ENCODE peak calls at places on chromosomes 16 and 17, in four cellular contexts. One of them, this sample, is unnamed.

GRCh38 chr17:10192500-10192899 is 5.9 kb downstream of the GAS7 start:
- DNase-seq in CD8-positive, alpha-beta T cell: no peak
- DNase-seq in sigmoid colon: no peak
- DNase-seq in lower lobe of right lung: no peak
- DNase-seq in this sample: no peak

GRCh38 chr16:30372037-30372712 is 1.9 kb upstream of the TBC1D10B start:
- DNase-seq in sigmoid colon: no peak
- DNase-seq in CD8-positive, alpha-beta T cell: no peak
- DNase-seq in lower lobe of right lung: no peak
- DNase-seq in this sample: no peak

GRCh38 chr16:11014159-11014558 is 69.8 kb downstream of the CLEC16A start:
- DNase-seq in CD8-positive, alpha-beta T cell: no peak
- DNase-seq in lower lobe of right lung: no peak
- DNase-seq in sigmoid colon: no peak
- DNase-seq in this sample: no peak

GRCh38 chr16:60013076-60013475 is 1279.0 kb upstream of the GOT2 start:
- DNase-seq in sigmoid colon: peak
- DNase-seq in CD8-positive, alpha-beta T cell: no peak
- DNase-seq in lower lobe of right lung: no peak
- DNase-seq in this sample: no peak

GRCh38 chr17:28331891-28332420 is 3.3 kb downstream of the IFT20 start:
- DNase-seq in sigmoid colon: peak
- DNase-seq in lower lobe of right lung: no peak
- DNase-seq in CD8-positive, alpha-beta T cell: no peak
- DNase-seq in this sample: no peak

GRCh38 chr16:74627506-74628220 is 20.7 kb upstream of the GLG1 start:
- DNase-seq in sigmoid colon: no peak
- DNase-seq in CD8-positive, alpha-beta T cell: no peak
- DNase-seq in lower lobe of right lung: no peak
- DNase-seq in this sample: no peak

GRCh38 chr16:81731636-81732035 is 47.5 kb upstream of the PLCG2 start:
- DNase-seq in CD8-positive, alpha-beta T cell: no peak
- DNase-seq in sigmoid colon: no peak
- DNase-seq in lower lobe of right lung: no peak
- DNase-seq in this sample: no peak

GRCh38 chr17:62671553-62671952 is 44.1 kb downstream of the MRC2 start:
- DNase-seq in lower lobe of right lung: peak
- DNase-seq in sigmoid colon: peak
- DNase-seq in CD8-positive, alpha-beta T cell: no peak
- DNase-seq in this sample: no peak

GRCh38 chr17:16989230-16989952 is 17.5 kb upstream of the TNFRSF13B start:
- DNase-seq in lower lobe of right lung: no peak
- DNase-seq in CD8-positive, alpha-beta T cell: peak
- DNase-seq in sigmoid colon: peak
- DNase-seq in this sample: no peak

DNA sequence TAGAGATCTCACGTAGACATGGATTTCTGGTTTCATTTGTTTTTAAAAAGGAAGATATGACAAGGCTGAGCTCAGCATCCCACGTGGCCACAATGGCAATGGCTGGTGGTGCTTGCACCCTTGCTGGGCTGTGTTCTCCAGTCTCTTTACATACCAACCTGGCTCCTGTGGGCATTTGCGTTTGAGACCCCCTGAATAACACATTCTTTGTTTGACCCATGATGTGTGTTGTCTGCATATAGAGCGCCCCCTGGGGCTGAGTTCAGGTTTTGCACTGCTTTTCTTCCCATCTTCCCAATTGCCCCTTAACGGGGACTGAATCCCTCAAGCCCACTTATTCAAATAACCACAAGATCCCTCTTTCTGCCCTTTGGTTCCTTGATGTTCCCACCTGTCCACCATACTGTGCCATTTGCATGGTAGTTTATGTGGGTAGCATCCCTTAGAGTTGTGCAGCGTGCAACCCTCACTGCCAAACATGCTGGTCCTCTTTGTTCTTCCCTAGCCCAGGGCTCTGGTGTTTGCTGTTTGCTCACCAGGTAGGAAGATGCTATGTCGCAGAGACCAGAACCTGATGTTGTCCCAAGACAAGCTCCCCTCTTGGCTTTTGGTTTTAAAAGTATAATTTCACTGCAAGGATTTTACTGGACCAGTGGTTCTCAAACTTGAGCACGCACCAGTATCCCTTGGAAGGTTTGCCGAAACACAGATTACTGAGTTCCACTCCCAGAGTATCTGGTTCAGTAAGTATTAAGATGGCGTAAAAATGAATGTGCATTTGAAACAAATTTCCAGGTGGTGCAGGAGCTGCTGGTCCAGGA is 38.5 kb upstream of the NKD1 start:
- DNase-seq in lower lobe of right lung: no peak
- DNase-seq in CD8-positive, alpha-beta T cell: peak
- DNase-seq in sigmoid colon: no peak
- DNase-seq in this sample: no peak
- TF ChIP-seq CTCF in lower lobe of right lung: peak
- TF ChIP-seq CTCF in CD8-positive, alpha-beta T cell: peak
- TF ChIP-seq CTCF in sigmoid colon: no peak
- TF ChIP-seq CTCF in this sample: peak

GRCh38 chr16:50676684-50677225 is 4.4 kb downstream of the SNX20 start:
- DNase-seq in lower lobe of right lung: peak
- DNase-seq in CD8-positive, alpha-beta T cell: no peak
- DNase-seq in sigmoid colon: no peak
- DNase-seq in this sample: no peak
- TF ChIP-seq CTCF in lower lobe of right lung: no peak
- TF ChIP-seq CTCF in CD8-positive, alpha-beta T cell: no peak
- TF ChIP-seq CTCF in sigmoid colon: no peak
- TF ChIP-seq CTCF in this sample: no peak

DNA sequence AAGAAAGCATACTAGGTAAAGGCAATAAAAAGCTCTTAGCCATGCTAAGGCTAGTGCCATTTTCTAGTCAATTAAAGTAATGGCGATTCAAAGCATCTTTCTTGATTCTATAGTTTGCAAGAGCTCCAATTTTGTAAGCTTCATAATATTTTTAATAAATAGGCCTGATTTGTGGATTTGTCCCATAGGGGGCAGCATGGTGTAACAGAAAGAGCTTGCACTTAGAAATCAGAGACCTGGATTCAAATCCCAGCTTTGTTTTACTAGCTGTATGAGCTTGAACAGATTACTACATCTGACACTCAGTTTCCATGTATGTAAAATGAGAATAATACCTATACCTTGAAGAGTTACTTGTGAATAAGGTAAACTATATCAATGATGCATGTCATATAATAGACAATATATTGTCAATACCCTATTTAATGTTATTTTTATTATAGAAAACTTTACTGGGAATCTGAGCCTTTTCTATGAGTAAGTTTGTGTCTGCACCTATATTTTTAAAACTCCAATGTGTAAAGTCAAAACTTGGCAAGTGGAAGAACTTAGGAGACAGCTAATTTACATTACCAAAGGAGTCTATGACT is 93.6 kb upstream of the NOG start:
- DNase-seq in sigmoid colon: no peak
- DNase-seq in CD8-positive, alpha-beta T cell: peak
- DNase-seq in lower lobe of right lung: no peak
- DNase-seq in this sample: no peak
- TF ChIP-seq CTCF in sigmoid colon: peak
- TF ChIP-seq CTCF in CD8-positive, alpha-beta T cell: peak
- TF ChIP-seq CTCF in lower lobe of right lung: peak
- TF ChIP-seq CTCF in this sample: peak

GRCh38 chr17:1649116-1649843 is 386 bp downstream of the RILP start:
- DNase-seq in lower lobe of right lung: peak
- DNase-seq in CD8-positive, alpha-beta T cell: peak
- DNase-seq in sigmoid colon: peak
- DNase-seq in this sample: no peak
- TF ChIP-seq CTCF in lower lobe of right lung: no peak
- TF ChIP-seq CTCF in CD8-positive, alpha-beta T cell: no peak
- TF ChIP-seq CTCF in sigmoid colon: no peak
- TF ChIP-seq CTCF in this sample: no peak

GRCh38 chr17:37650419-37651003 is 7.3 kb upstream of the DDX52 start:
- DNase-seq in lower lobe of right lung: no peak
- DNase-seq in sigmoid colon: no peak
- DNase-seq in CD8-positive, alpha-beta T cell: no peak
- DNase-seq in this sample: no peak
- TF ChIP-seq CTCF in lower lobe of right lung: peak
- TF ChIP-seq CTCF in sigmoid colon: no peak
- TF ChIP-seq CTCF in CD8-positive, alpha-beta T cell: no peak
- TF ChIP-seq CTCF in this sample: peak

GRCh38 chr16:22300427-22301071 is 3.3 kb downstream of the POLR3E start:
- DNase-seq in CD8-positive, alpha-beta T cell: peak
- DNase-seq in sigmoid colon: peak
- DNase-seq in lower lobe of right lung: peak
- DNase-seq in this sample: no peak
- TF ChIP-seq CTCF in CD8-positive, alpha-beta T cell: peak
- TF ChIP-seq CTCF in sigmoid colon: peak
- TF ChIP-seq CTCF in lower lobe of right lung: peak
- TF ChIP-seq CTCF in this sample: peak

GRCh38 chr16:1983053-1983543 is 895 bp upstream of the GFER start:
- DNase-seq in lower lobe of right lung: no peak
- DNase-seq in CD8-positive, alpha-beta T cell: no peak
- DNase-seq in sigmoid colon: no peak
- DNase-seq in this sample: no peak

GRCh38 chr16:1985466-1986150 is 1.6 kb downstream of the GFER start:
- DNase-seq in CD8-positive, alpha-beta T cell: no peak
- DNase-seq in sigmoid colon: no peak
- DNase-seq in lower lobe of right lung: no peak
- DNase-seq in this sample: no peak

GRCh38 chr16:1981972-1982574 is 804 bp upstream of the NOXO1 start:
- DNase-seq in lower lobe of right lung: no peak
- DNase-seq in sigmoid colon: no peak
- DNase-seq in CD8-positive, alpha-beta T cell: no peak
- DNase-seq in this sample: no peak

GRCh38 chr16:1984347-1985225 is 593 bp downstream of the GFER start:
- DNase-seq in sigmoid colon: no peak
- DNase-seq in lower lobe of right lung: no peak
- DNase-seq in CD8-positive, alpha-beta T cell: no peak
- DNase-seq in this sample: no peak

DNA sequence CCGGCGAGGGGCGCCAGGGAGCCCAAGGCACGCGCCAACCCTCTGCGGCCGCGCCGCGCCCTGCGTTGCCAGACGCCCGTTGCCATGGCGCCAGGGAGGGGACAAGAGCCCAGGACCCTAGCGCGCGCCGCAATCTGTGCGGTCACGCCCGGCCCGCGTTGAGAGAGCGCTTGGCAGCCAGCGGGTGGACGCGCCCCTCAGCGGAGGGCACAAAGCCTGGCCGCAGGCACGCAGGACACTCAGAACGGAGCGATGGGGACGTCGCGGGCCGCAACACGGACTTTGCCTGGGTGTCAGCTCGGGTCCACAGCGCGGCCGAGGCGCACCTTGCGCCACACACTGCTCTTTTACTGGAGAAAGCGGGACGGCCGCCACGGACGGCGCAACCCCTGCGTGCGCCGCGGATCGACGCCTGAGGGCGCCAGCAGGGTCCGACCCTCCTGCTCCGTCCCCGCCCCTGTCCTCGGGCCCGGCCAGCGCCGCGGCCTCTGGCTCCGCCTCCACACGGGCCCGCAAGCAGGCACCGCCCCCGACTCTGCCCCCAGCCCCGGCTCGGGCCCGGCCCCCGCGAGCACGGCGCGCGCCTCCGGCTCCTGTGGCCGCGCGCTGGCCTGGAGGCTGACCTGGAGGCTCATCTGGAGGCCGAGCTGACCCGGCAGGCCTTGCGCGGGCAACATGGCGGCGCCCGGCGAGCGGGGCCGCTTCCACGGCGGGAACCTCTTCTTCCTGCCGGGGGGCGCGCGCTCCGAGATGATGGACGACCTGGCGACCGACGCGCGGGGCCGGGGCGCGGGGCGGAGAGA is at the start of gene GFER:
- DNase-seq in lower lobe of right lung: peak
- DNase-seq in sigmoid colon: peak
- DNase-seq in CD8-positive, alpha-beta T cell: peak
- DNase-seq in this sample: no peak
- TF ChIP-seq CTCF in lower lobe of right lung: peak
- TF ChIP-seq CTCF in sigmoid colon: no peak
- TF ChIP-seq CTCF in CD8-positive, alpha-beta T cell: no peak
- TF ChIP-seq CTCF in this sample: peak

DNA sequence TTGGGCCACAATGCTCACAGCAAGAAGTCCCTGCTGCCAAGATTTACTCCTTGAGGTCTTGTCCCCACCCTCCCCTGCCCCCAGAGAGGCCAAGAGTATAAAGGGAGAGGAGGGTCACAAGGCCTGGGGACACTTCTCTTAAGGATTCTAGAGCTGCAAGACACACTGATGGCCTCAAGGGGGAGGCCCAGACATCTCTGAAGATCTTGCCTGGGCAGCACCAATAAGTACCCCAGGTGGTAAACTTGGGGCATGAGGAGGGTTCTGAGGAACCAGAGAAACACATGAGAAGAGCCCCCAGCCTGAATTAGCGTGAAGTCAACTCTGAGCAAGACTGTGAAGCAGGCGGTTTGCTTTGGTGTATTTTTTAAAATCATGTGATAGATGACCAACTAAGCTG is 26.8 kb upstream of the MTMR4 start:
- DNase-seq in lower lobe of right lung: no peak
- DNase-seq in sigmoid colon: no peak
- DNase-seq in CD8-positive, alpha-beta T cell: no peak
- DNase-seq in this sample: no peak
- TF ChIP-seq CTCF in lower lobe of right lung: peak
- TF ChIP-seq CTCF in sigmoid colon: no peak
- TF ChIP-seq CTCF in CD8-positive, alpha-beta T cell: no peak
- TF ChIP-seq CTCF in this sample: peak

This sample was measured in epithelial cell of proximal tubule.